ENCODE peak calls at places on chromosomes 16 and 17, in five cellular contexts. One of them, this sample, is unnamed.

GRCh38 chr17:49437696-49438438 is 23.2 kb upstream of the PHB1 start:
- DNase-seq in OCI-LY7: no peak
- DNase-seq in GM23338: no peak
- DNase-seq in MM.1S: no peak
- DNase-seq in SK-N-SH: no peak
- DNase-seq in this sample: no peak

GRCh38 chr17:48577330-48577945 is 712 bp downstream of the HOXB4 start:
- DNase-seq in OCI-LY7: peak
- DNase-seq in GM23338: no peak
- DNase-seq in SK-N-SH: no peak
- DNase-seq in MM.1S: no peak
- DNase-seq in this sample: no peak

GRCh38 chr17:4318596-4318995 is 47.9 kb downstream of the UBE2G1 start:
- DNase-seq in OCI-LY7: no peak
- DNase-seq in SK-N-SH: no peak
- DNase-seq in MM.1S: no peak
- DNase-seq in GM23338: no peak
- DNase-seq in this sample: no peak

GRCh38 chr17:36665417-36665816 is 64.0 kb downstream of the MRM1 start:
- DNase-seq in OCI-LY7: no peak
- DNase-seq in MM.1S: no peak
- DNase-seq in SK-N-SH: no peak
- DNase-seq in GM23338: no peak
- DNase-seq in this sample: peak

GRCh38 chr17:56172517-56172982 is 19.3 kb downstream of the ANKFN1 start:
- DNase-seq in GM23338: no peak
- DNase-seq in SK-N-SH: no peak
- DNase-seq in OCI-LY7: no peak
- DNase-seq in MM.1S: no peak
- DNase-seq in this sample: peak

GRCh38 chr17:65593870-65594584 is 32.6 kb upstream of the AXIN2 start:
- DNase-seq in SK-N-SH: no peak
- DNase-seq in MM.1S: no peak
- DNase-seq in GM23338: no peak
- DNase-seq in OCI-LY7: no peak
- DNase-seq in this sample: peak

GRCh38 chr17:9994761-9995160 is 89.7 kb upstream of the RCVRN start:
- DNase-seq in SK-N-SH: no peak
- DNase-seq in OCI-LY7: no peak
- DNase-seq in GM23338: no peak
- DNase-seq in MM.1S: no peak
- DNase-seq in this sample: no peak

GRCh38 chr16:58578642-58579041 is 51.0 kb downstream of the CNOT1 start:
- DNase-seq in GM23338: no peak
- DNase-seq in MM.1S: no peak
- DNase-seq in OCI-LY7: no peak
- DNase-seq in SK-N-SH: no peak
- DNase-seq in this sample: no peak

GRCh38 chr16:55955845-55956244 is 80.7 kb upstream of the CES5A start:
- DNase-seq in OCI-LY7: no peak
- DNase-seq in MM.1S: no peak
- DNase-seq in GM23338: no peak
- DNase-seq in SK-N-SH: no peak
- DNase-seq in this sample: no peak

GRCh38 chr16:70789231-70789926 is 11.6 kb downstream of the VAC14 start:
- DNase-seq in SK-N-SH: peak
- DNase-seq in GM23338: no peak
- DNase-seq in MM.1S: no peak
- DNase-seq in OCI-LY7: no peak
- DNase-seq in this sample: peak

GRCh38 chr17:73476890-73477350 is 165.1 kb upstream of the CDC42EP4 start:
- DNase-seq in SK-N-SH: no peak
- DNase-seq in OCI-LY7: no peak
- DNase-seq in MM.1S: no peak
- DNase-seq in GM23338: no peak
- DNase-seq in this sample: no peak

GRCh38 chr17:39183766-39184165 is 13.7 kb downstream of the CACNB1 start:
- DNase-seq in OCI-LY7: no peak
- DNase-seq in GM23338: no peak
- DNase-seq in MM.1S: no peak
- DNase-seq in SK-N-SH: no peak
- DNase-seq in this sample: no peak

GRCh38 chr16:54414671-54415070 is 128.1 kb upstream of the IRX3 start:
- DNase-seq in MM.1S: no peak
- DNase-seq in OCI-LY7: no peak
- DNase-seq in SK-N-SH: no peak
- DNase-seq in GM23338: no peak
- DNase-seq in this sample: no peak

GRCh38 chr16:9195301-9195700 is 103.9 kb downstream of the HAPSTR1 start:
- DNase-seq in SK-N-SH: no peak
- DNase-seq in MM.1S: no peak
- DNase-seq in GM23338: no peak
- DNase-seq in OCI-LY7: no peak
- DNase-seq in this sample: peak

GRCh38 chr16:57264950-57265371 is 19.5 kb downstream of the PLLP start:
- DNase-seq in GM23338: no peak
- DNase-seq in SK-N-SH: peak
- DNase-seq in OCI-LY7: no peak
- DNase-seq in MM.1S: no peak
- DNase-seq in this sample: no peak

GRCh38 chr17:74807925-74808324 is 31.8 kb upstream of the NAT9 start:
- DNase-seq in SK-N-SH: peak
- DNase-seq in MM.1S: no peak
- DNase-seq in GM23338: no peak
- DNase-seq in OCI-LY7: no peak
- DNase-seq in this sample: no peak

DNA sequence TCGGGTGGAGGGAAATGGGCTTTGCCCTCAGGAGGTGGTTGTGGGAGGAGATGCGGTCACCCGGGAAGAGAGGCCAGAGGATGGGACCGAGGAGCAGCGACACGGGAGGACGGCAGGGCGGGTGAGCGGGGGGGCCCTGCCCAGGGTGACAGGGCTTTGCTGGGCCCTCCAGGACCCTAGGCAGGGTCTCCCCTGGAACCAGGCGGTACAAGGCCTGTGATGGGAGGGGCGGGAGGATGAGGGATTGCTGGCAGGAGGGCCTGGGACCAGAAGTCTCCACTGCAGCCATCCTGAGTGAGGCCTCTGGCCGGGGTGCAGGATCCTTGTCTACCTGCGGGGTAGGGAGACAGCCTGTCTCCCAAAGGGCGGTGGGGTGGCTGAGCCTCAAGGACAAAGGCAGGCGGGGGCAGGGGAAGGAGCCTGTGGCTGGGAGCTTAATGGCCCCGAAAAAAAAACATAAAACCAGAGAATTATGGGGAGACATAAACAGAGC is 66.9 kb downstream of the SREBF1 start:
- DNase-seq in MM.1S: no peak
- DNase-seq in GM23338: no peak
- DNase-seq in OCI-LY7: no peak
- DNase-seq in SK-N-SH: peak
- DNase-seq in this sample: no peak
- H3K27ac ChIP-seq in MM.1S: no peak
- H3K27ac ChIP-seq in GM23338: no peak
- H3K27ac ChIP-seq in OCI-LY7: no peak
- H3K27ac ChIP-seq in SK-N-SH: peak
- H3K27ac ChIP-seq in this sample: peak

GRCh38 chr17:6456321-6456720 is 12.1 kb downstream of the PIMREG start:
- DNase-seq in OCI-LY7: no peak
- DNase-seq in MM.1S: no peak
- DNase-seq in SK-N-SH: no peak
- DNase-seq in GM23338: no peak
- DNase-seq in this sample: no peak

GRCh38 chr17:6457688-6458190 is 13.5 kb downstream of the PIMREG start:
- DNase-seq in SK-N-SH: no peak
- DNase-seq in MM.1S: no peak
- DNase-seq in GM23338: no peak
- DNase-seq in OCI-LY7: no peak
- DNase-seq in this sample: peak

GRCh38 chr17:6456914-6457687 is 12.8 kb downstream of the PIMREG start:
- DNase-seq in MM.1S: no peak
- DNase-seq in GM23338: no peak
- DNase-seq in OCI-LY7: no peak
- DNase-seq in SK-N-SH: no peak
- DNase-seq in this sample: peak

GRCh38 chr17:6460531-6461161 is 16.4 kb downstream of the PIMREG start:
- DNase-seq in MM.1S: no peak
- DNase-seq in OCI-LY7: no peak
- DNase-seq in SK-N-SH: no peak
- DNase-seq in GM23338: no peak
- DNase-seq in this sample: no peak

DNA sequence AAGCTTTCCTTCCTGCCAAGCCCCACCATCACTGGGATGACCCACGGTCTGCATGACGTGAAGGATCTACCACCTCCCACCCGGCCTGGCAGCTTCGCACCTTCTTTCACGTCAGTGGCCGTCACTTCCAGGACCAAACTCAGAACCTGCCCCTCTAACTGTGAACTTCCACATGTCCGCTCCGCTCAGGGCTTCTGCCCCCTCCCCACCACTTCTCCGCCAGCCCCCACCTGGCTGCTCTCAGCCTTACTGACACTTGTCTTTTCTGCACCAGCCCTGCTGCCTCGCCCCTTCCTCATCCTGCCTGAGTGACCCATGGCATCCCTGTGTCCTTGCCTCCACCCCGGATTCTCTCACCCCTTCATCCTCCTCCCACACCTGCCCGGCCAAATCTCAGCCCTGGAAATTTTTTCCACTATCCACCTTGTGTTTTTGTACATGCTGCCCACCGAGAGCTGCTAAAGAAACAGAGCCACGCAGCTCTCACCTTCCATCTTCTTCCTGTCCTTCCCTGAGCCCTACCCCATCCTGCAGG is 14.2 kb downstream of the PIMREG start:
- DNase-seq in SK-N-SH: no peak
- DNase-seq in MM.1S: no peak
- DNase-seq in GM23338: no peak
- DNase-seq in OCI-LY7: no peak
- DNase-seq in this sample: no peak
- TF ChIP-seq EZH2phosphoT487 in SK-N-SH: no peak
- TF ChIP-seq EZH2phosphoT487 in MM.1S: no peak
- TF ChIP-seq EZH2phosphoT487 in GM23338: no peak
- TF ChIP-seq EZH2phosphoT487 in OCI-LY7: no peak
- TF ChIP-seq EZH2phosphoT487 in this sample: no peak

GRCh38 chr17:60396412-60396811 is 4.5 kb upstream of the USP32 start:
- DNase-seq in SK-N-SH: no peak
- DNase-seq in MM.1S: no peak
- DNase-seq in OCI-LY7: no peak
- DNase-seq in GM23338: no peak
- DNase-seq in this sample: no peak
- H3K27ac ChIP-seq in SK-N-SH: no peak
- H3K27ac ChIP-seq in MM.1S: no peak
- H3K27ac ChIP-seq in OCI-LY7: no peak
- H3K27ac ChIP-seq in GM23338: no peak
- H3K27ac ChIP-seq in this sample: no peak

DNA sequence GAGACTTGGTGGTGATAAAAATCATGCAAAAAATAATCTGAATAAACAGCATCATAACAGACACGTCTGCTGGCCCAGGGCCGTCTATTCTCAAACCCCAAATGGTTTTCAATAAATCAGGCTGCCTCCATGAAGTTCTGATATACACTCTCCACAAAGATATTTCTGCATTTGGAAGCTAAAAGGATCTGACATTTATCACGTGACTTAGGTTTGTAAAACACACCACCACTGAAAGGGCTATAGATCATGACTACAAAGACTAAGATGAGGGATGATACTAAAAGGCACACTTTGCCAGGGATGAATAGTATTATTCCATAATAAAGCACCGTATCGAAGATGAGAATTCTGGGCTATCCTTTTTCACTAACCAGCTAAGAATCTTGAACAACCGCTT is 67.6 kb upstream of the ADAMTS18 start:
- DNase-seq in OCI-LY7: no peak
- DNase-seq in MM.1S: no peak
- DNase-seq in SK-N-SH: no peak
- DNase-seq in GM23338: no peak
- DNase-seq in this sample: no peak
- TF ChIP-seq EZH2phosphoT487 in OCI-LY7: no peak
- TF ChIP-seq EZH2phosphoT487 in MM.1S: no peak
- TF ChIP-seq EZH2phosphoT487 in SK-N-SH: no peak
- TF ChIP-seq EZH2phosphoT487 in GM23338: no peak
- TF ChIP-seq EZH2phosphoT487 in this sample: no peak

GRCh38 chr17:28698253-28698941 is 13.3 kb downstream of the PROCA1 start:
- DNase-seq in GM23338: no peak
- DNase-seq in MM.1S: no peak
- DNase-seq in SK-N-SH: no peak
- DNase-seq in OCI-LY7: no peak
- DNase-seq in this sample: peak
- H3K27ac ChIP-seq in GM23338: no peak
- H3K27ac ChIP-seq in MM.1S: no peak
- H3K27ac ChIP-seq in SK-N-SH: no peak
- H3K27ac ChIP-seq in OCI-LY7: no peak
- H3K27ac ChIP-seq in this sample: peak

DNA sequence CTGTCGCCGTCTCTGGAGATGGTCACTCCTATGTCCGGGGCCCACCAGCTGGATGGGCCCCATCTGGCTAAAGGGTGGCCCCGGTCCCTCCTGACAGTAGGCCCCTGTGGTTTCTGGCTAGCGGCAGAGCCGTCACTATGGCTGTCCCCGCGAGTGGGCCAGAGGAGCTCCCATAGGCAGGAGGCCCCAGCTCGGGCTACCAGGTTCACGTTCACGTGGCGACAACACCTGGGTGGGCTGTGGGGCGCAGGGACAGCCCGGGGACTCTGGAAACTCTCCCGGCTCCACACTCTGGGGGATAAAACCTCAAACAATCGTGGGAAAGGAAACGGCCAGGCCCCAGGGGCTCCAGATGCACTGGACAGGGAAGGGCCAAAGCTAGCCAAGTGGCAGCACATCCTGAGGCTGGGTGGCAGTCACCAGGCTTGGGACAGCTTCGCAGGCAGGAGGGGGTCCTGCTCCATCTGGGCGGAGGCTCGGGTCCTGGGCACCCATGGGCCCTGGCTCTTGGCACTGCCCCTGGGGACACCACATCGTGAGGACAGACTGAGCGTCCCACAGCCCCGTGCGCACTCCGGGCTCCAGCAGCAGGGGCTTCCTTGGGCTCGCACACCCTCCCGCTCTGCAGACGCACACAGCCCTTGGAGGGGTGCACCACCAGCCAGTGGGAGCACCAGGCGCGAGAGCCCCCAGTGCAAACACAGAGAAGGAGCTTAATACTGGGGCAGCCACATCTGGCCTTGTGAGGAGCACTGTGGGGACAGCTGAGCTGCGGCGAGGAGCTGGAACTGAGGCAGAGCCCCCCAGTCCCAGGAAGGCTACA is 4.5 kb downstream of the RNF166 start:
- DNase-seq in MM.1S: no peak
- DNase-seq in SK-N-SH: no peak
- DNase-seq in GM23338: no peak
- DNase-seq in OCI-LY7: no peak
- DNase-seq in this sample: no peak
- TF ChIP-seq EZH2phosphoT487 in MM.1S: no peak
- TF ChIP-seq EZH2phosphoT487 in SK-N-SH: no peak
- TF ChIP-seq EZH2phosphoT487 in GM23338: no peak
- TF ChIP-seq EZH2phosphoT487 in OCI-LY7: no peak
- TF ChIP-seq EZH2phosphoT487 in this sample: no peak